ENCODE peak calls at places on chromosomes 6 and 20, in seven cellular contexts. P is HepG2, V is transverse colon, W is upper lobe of left lung, E is suprapubic skin, K is prostate gland, O is stomach. Q is an unnamed sample.

GRCh38 chr20:18390201-18390600 is 76.6 kb downstream of the DZANK1 start:
- DNase-seq in P (no peak), V (no peak), W (no peak), E (no peak), K (no peak), O (no peak), Q (no peak)

GRCh38 chr6:48916523-48917050 is 546.5 kb downstream of the MMUT start:
- DNase-seq in P (peak), V (no peak), W (no peak), E (no peak), K (no peak), O (no peak), Q (no peak)

GRCh38 chr6:34027939-34028441 is 117.9 kb downstream of the GRM4 start:
- DNase-seq in P (no peak), V (no peak), W (no peak), E (no peak), K (no peak), O (no peak), Q (no peak)

GRCh38 chr6:44675449-44675848 is 287.9 kb downstream of the CDC5L start:
- DNase-seq in P (no peak), V (no peak), W (no peak), E (no peak), K (peak), O (no peak), Q (no peak)

GRCh38 chr20:60295214-60295613 is 337.0 kb downstream of the CDH26 start:
- DNase-seq in P (no peak), V (no peak), W (no peak), E (no peak), K (no peak), O (no peak), Q (no peak)

GRCh38 chr6:31397901-31398300 is 5.5 kb upstream of the MICA start:
- DNase-seq in P (no peak), V (no peak), W (no peak), E (no peak), K (no peak), O (no peak), Q (no peak)

GRCh38 chr20:53643031-53643832 is 49.6 kb upstream of the ZNF217 start:
- DNase-seq in P (no peak), V (peak), W (peak), E (no peak), K (peak), O (peak), Q (no peak)

GRCh38 chr6:79762370-79762769 is 131.2 kb downstream of the SH3BGRL2 start:
- DNase-seq in P (no peak), V (no peak), W (no peak), E (no peak), K (no peak), O (no peak), Q (no peak)

GRCh38 chr6:107237992-107238660 is 122.8 kb upstream of the BEND3 start:
- DNase-seq in P (no peak), V (no peak), W (no peak), E (no peak), K (no peak), O (no peak), Q (no peak)

GRCh38 chr6:104728444-104728843 is 131.3 kb downstream of the HACE1 start:
- DNase-seq in P (no peak), V (no peak), W (no peak), E (no peak), K (no peak), O (no peak), Q (no peak)

GRCh38 chr6:107114872-107115694 is at the start of gene BEND3:
- DNase-seq in P (no peak), V (peak), W (peak), E (no peak), K (peak), O (peak), Q (peak)

GRCh38 chr6:132865364-132865763 is 51.0 kb downstream of the RPS12 start:
- DNase-seq in P (no peak), V (no peak), W (no peak), E (no peak), K (no peak), O (no peak), Q (no peak)

GRCh38 chr6:54846857-54847721 is 518 bp downstream of the FAM83B start:
- DNase-seq in P (no peak), V (peak), W (no peak), E (no peak), K (peak), O (no peak), Q (no peak)

GRCh38 chr6:158847786-158848185 is 28.6 kb upstream of the EZR start:
- DNase-seq in P (no peak), V (no peak), W (no peak), E (no peak), K (peak), O (no peak), Q (no peak)

GRCh38 chr20:51095755-51096509 is 73.0 kb upstream of the KCNG1 start:
- DNase-seq in P (no peak), V (no peak), W (no peak), E (no peak), K (no peak), O (no peak), Q (no peak)

GRCh38 chr6:163253556-163254213 is 160.8 kb upstream of the QKI start:
- DNase-seq in P (no peak), V (no peak), W (no peak), E (no peak), K (no peak), O (no peak), Q (no peak)

GRCh38 chr20:51493346-51493791 is 49.1 kb downstream of the NFATC2 start:
- DNase-seq in P (no peak), V (no peak), W (no peak), E (no peak), K (no peak), O (no peak), Q (no peak)

GRCh38 chr6:133953634-133954415 is 801 bp downstream of the TBPL1 start:
- DNase-seq in P (no peak), V (no peak), W (no peak), E (no peak), K (peak), O (no peak), Q (no peak)

GRCh38 chr6:141675957-141676356 is 456.8 kb upstream of the GJE1 start:
- DNase-seq in P (no peak), V (no peak), W (no peak), E (no peak), K (no peak), O (no peak), Q (no peak)

GRCh38 chr6:21109421-21110178 is 484.0 kb upstream of the SOX4 start:
- DNase-seq in P (peak), V (no peak), W (no peak), E (no peak), K (no peak), O (no peak), Q (no peak)

GRCh38 chr6:33147807-33148666 is 44.2 kb downstream of the COL11A2 start:
- DNase-seq in P (peak), V (no peak), W (no peak), E (no peak), K (peak), O (no peak), Q (no peak)

GRCh38 chr6:31083742-31084354 is 28.5 kb downstream of the C6orf15 start:
- DNase-seq in P (peak), V (peak), W (no peak), E (no peak), K (no peak), O (peak), Q (no peak)

GRCh38 chr20:46299078-46299477 is 9.2 kb downstream of the CDH22 start:
- DNase-seq in P (no peak), V (no peak), W (no peak), E (no peak), K (no peak), O (peak), Q (no peak)

GRCh38 chr20:49636447-49636846 is 68.5 kb upstream of the PTGIS start:
- DNase-seq in P (no peak), V (no peak), W (peak), E (no peak), K (no peak), O (peak), Q (peak)

GRCh38 chr20:23251779-23252178 is 98.8 kb upstream of the NXT1 start:
- DNase-seq in P (no peak), V (no peak), W (no peak), E (peak), K (no peak), O (no peak), Q (no peak)

GRCh38 chr6:107082045-107082444 is 33.3 kb downstream of the BEND3 start:
- DNase-seq in P (peak), V (no peak), W (no peak), E (no peak), K (no peak), O (no peak), Q (peak)

GRCh38 chr6:168163096-168163731 is 84.2 kb upstream of the FRMD1 start:
- DNase-seq in P (no peak), V (peak), W (no peak), E (peak), K (peak), O (peak), Q (peak)

GRCh38 chr6:27532820-27533538 is 60.1 kb upstream of the ZNF184 start:
- DNase-seq in P (no peak), V (no peak), W (no peak), E (no peak), K (no peak), O (no peak), Q (no peak)

GRCh38 chr6:44855562-44856494 is 468.3 kb downstream of the CDC5L start:
- DNase-seq in P (no peak), V (no peak), W (no peak), E (no peak), K (no peak), O (no peak), Q (no peak)

GRCh38 chr6:129921169-129921817 is 60.2 kb upstream of the TMEM244 start:
- DNase-seq in P (no peak), V (no peak), W (no peak), E (no peak), K (no peak), O (no peak), Q (no peak)

GRCh38 chr20:58160451-58161051 is 67.9 kb downstream of the ANKRD60 start:
- DNase-seq in P (no peak), V (no peak), W (no peak), E (no peak), K (no peak), O (no peak), Q (no peak)

GRCh38 chr6:116444092-116444491 is 17.1 kb upstream of the CALHM6 start:
- DNase-seq in P (peak), V (no peak), W (no peak), E (no peak), K (no peak), O (no peak), Q (no peak)

GRCh38 chr6:129140571-129140970 is 257.6 kb downstream of the LAMA2 start:
- DNase-seq in P (no peak), V (no peak), W (no peak), E (no peak), K (no peak), O (no peak), Q (peak)

GRCh38 chr20:19588731-19589130 is 169.3 kb upstream of the RIN2 start:
- DNase-seq in P (peak), V (no peak), W (no peak), E (no peak), K (peak), O (peak), Q (peak)

GRCh38 chr6:113512581-113512980 is 344.6 kb upstream of the MARCKS start:
- DNase-seq in P (no peak), V (no peak), W (no peak), E (no peak), K (no peak), O (no peak), Q (no peak)

GRCh38 chr6:26189905-26190304 is 102.7 kb downstream of the HFE start:
- DNase-seq in P (no peak), V (no peak), W (no peak), E (no peak), K (no peak), O (no peak), Q (no peak)
- TF ChIP-seq POLR2A in P (no peak), V (no peak), W (no peak), E (no peak), K (no peak), O (no peak), Q (no peak)

GRCh38 chr6:15349379-15349778 is 103.5 kb downstream of the JARID2 start:
- DNase-seq in P (no peak), V (no peak), W (no peak), E (no peak), K (no peak), O (no peak), Q (no peak)

GRCh38 chr6:15352884-15353283 is 107.0 kb downstream of the JARID2 start:
- DNase-seq in P (no peak), V (no peak), W (no peak), E (no peak), K (no peak), O (no peak), Q (no peak)

GRCh38 chr6:15350386-15351083 is 104.7 kb downstream of the JARID2 start:
- DNase-seq in P (no peak), V (no peak), W (no peak), E (no peak), K (no peak), O (no peak), Q (no peak)

GRCh38 chr6:15352229-15352628 is 106.4 kb downstream of the JARID2 start:
- DNase-seq in P (no peak), V (no peak), W (no peak), E (no peak), K (no peak), O (no peak), Q (no peak)

GRCh38 chr6:15351631-15352030 is 105.8 kb downstream of the JARID2 start:
- DNase-seq in P (no peak), V (no peak), W (peak), E (no peak), K (no peak), O (no peak), Q (peak)
- TF ChIP-seq POLR2AphosphoS5 in P (no peak), V (no peak), W (no peak), E (no peak), K (peak), O (no peak), Q (no peak)

GRCh38 chr6:28711325-28711724 is 185.6 kb downstream of the GPX5 start:
- DNase-seq in P (no peak), V (no peak), W (no peak), E (no peak), K (no peak), O (no peak), Q (no peak)
- TF ChIP-seq POLR2A in P (no peak), V (no peak), W (no peak), E (no peak), K (no peak), O (no peak), Q (no peak)

DNA sequence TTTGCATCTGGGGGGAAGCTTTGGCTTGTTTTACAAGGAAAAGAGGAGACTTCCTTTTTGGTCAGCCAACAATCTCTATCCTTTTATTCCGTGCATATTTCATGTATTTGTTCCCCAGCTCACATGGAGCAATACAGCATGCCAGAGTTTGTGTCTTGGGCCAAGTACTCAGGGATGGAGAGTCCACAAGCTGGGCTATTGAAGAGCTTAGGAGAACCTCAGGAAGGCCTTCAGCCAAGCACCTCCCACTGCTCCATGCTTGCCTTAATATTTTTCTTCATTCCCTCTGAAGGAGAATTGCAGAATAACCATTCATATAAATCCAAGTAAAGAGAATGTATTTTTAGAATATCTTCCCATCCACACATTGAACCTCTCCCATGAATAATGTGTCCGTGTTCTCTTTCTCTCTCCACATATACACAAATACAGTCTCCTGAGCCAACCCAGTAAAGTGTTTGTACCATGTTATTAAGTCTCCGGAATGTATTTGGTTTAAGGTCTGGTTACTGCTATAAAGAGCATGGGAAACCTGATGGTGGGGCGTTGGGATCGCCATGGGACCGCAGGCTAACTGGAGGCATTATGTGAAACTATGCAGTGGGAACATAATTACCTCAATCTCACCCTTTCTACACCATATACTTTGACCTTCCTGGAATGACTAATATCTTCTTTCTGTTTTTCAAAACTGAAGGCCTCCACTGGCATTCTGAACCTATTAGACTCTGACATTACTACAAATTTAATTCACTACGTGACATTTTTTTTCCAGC is 3.0 kb downstream of the LAMA4 start:
- DNase-seq in P (no peak), V (peak), W (no peak), E (no peak), K (no peak), O (no peak), Q (peak)
- TF ChIP-seq POLR2AphosphoS5 in P (no peak), V (peak), W (no peak), E (no peak), K (no peak), O (no peak), Q (peak)

DNA sequence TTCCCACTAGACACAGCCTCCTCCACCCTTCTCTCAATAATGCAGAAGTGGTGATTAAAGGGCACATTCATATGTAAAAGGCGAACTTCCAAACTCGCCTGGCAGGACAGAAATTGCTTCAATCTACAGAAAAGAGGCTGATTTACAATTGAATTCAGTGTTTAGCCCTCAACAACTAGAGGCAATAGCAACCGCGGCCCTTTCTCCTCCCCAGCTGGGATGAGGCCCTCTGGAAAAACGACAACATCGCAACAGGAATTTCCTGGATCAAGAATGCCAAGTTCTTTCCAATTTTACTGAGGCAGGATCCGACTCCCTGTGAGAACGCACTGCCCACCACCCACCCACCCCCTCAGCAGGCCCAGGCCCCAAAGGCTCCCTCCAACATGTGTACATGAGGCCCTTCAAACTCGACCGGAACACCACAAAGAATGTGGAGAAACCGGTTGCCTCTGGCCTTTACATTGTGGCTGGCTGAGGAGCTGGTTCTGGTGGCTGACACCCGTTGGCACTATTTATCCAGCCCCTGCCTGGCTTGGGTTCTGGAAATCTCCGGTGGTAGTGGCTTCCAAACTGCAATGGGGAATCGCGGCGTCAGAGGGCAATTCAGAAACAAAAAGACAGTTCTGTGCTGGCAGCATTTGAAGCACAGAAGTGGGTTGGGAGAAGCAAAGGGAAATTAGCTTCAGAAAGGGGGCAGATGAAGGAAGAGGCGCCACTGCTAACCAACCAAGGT is 36.8 kb downstream of the ZMYND8 start:
- DNase-seq in P (no peak), V (peak), W (peak), E (peak), K (peak), O (peak), Q (peak)
- TF ChIP-seq POLR2A in P (no peak), V (no peak), W (no peak), E (no peak), K (peak), O (no peak), Q (no peak)

GRCh38 chr6:151680846-151681425 is 126.5 kb upstream of the ESR1 start:
- DNase-seq in P (no peak), V (no peak), W (no peak), E (no peak), K (no peak), O (no peak), Q (no peak)

GRCh38 chr6:151677427-151677826 is 130.1 kb upstream of the ESR1 start:
- DNase-seq in P (no peak), V (no peak), W (no peak), E (no peak), K (no peak), O (no peak), Q (no peak)

GRCh38 chr6:151681426-151682059 is 125.9 kb upstream of the ESR1 start:
- DNase-seq in P (peak), V (peak), W (no peak), E (no peak), K (no peak), O (no peak), Q (no peak)

GRCh38 chr6:151679941-151680340 is 127.5 kb upstream of the ESR1 start:
- DNase-seq in P (no peak), V (no peak), W (no peak), E (no peak), K (no peak), O (no peak), Q (no peak)

DNA sequence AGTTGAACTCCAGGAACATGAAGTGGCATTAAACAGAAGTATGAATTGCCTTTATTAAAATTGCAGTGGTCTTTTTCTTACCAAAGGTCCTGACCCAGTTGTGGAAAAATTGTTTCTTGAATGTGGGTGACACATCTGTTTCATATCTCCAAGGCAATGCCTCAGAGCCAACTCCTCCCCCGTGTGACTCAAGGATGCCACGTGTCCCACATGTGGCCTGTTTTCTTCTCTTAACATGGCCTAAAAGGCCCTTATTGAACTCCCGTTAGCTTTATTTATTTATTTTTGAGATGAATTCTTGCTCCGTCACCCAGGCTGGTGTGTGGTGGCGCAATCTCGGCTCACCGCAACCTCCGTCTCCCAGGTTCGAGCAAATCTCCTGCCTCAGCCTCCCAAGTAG is 128.4 kb upstream of the ESR1 start:
- DNase-seq in P (no peak), V (no peak), W (no peak), E (no peak), K (no peak), O (no peak), Q (no peak)
- TF ChIP-seq POLR2AphosphoS5 in P (no peak), V (no peak), W (no peak), E (no peak), K (no peak), O (no peak), Q (no peak)

Q was measured in sigmoid colon.